ENCODE peak calls at places on chromosomes 7 and 10, in seven cellular contexts. One of them, this sample, is unnamed.
A peak's percentile ranks its signal among the peaks of the same experiment; 100 is the strongest.

GRCh38 chr7:117143580-117143979 is 179.3 kb downstream of the WNT2 start:
- DNase-seq in mesothelial cell of epicardium: no peak
- DNase-seq in WERI-Rb-1: no peak
- DNase-seq in endothelial cell: no peak
- DNase-seq in HCT116: no peak
- DNase-seq in Panc1: no peak
- DNase-seq in psoas muscle: no peak
- DNase-seq in this sample: no peak

GRCh38 chr7:22123139-22123538 is 177.4 kb upstream of the CDCA7L start:
- DNase-seq in mesothelial cell of epicardium: no peak
- DNase-seq in WERI-Rb-1: no peak
- DNase-seq in endothelial cell: no peak
- DNase-seq in HCT116: no peak
- DNase-seq in Panc1: no peak
- DNase-seq in psoas muscle: no peak
- DNase-seq in this sample: no peak

GRCh38 chr7:98293265-98293664 is 11.8 kb downstream of the BRI3 start:
- DNase-seq in mesothelial cell of epicardium: no peak
- DNase-seq in WERI-Rb-1: no peak
- DNase-seq in endothelial cell: no peak
- DNase-seq in HCT116: no peak
- DNase-seq in Panc1: no peak
- DNase-seq in psoas muscle: no peak
- DNase-seq in this sample: no peak

GRCh38 chr10:27413387-27413786 is 90.7 kb upstream of the RAB18 start:
- DNase-seq in mesothelial cell of epicardium: no peak
- DNase-seq in WERI-Rb-1: no peak
- DNase-seq in endothelial cell: no peak
- DNase-seq in HCT116: no peak
- DNase-seq in Panc1: no peak
- DNase-seq in psoas muscle: no peak
- DNase-seq in this sample: no peak

GRCh38 chr10:117960345-117960744 is 86.4 kb downstream of the RAB11FIP2 start:
- DNase-seq in mesothelial cell of epicardium: no peak
- DNase-seq in WERI-Rb-1: no peak
- DNase-seq in endothelial cell: no peak
- DNase-seq in HCT116: no peak
- DNase-seq in Panc1: no peak
- DNase-seq in psoas muscle: no peak
- DNase-seq in this sample: no peak

GRCh38 chr7:69123003-69123402 is 475.3 kb upstream of the AUTS2 start:
- DNase-seq in mesothelial cell of epicardium: no peak
- DNase-seq in WERI-Rb-1: peak; percentile 42
- DNase-seq in endothelial cell: no peak
- DNase-seq in HCT116: no peak
- DNase-seq in Panc1: no peak
- DNase-seq in psoas muscle: no peak
- DNase-seq in this sample: no peak

GRCh38 chr10:103445767-103446567 is 6.2 kb downstream of the CALHM2 start:
- DNase-seq in mesothelial cell of epicardium: no peak
- DNase-seq in WERI-Rb-1: no peak
- DNase-seq in endothelial cell: no peak
- DNase-seq in HCT116: no peak
- DNase-seq in Panc1: no peak
- DNase-seq in psoas muscle: peak; percentile 91
- DNase-seq in this sample: no peak

GRCh38 chr10:124688889-124689670 is 55.1 kb downstream of the FAM53B start:
- DNase-seq in mesothelial cell of epicardium: no peak
- DNase-seq in WERI-Rb-1: no peak
- DNase-seq in endothelial cell: no peak
- DNase-seq in HCT116: no peak
- DNase-seq in Panc1: no peak
- DNase-seq in psoas muscle: peak; percentile 77
- DNase-seq in this sample: peak; percentile 85

GRCh38 chr7:30594540-30595460 is at the start of gene GARS1:
- DNase-seq in mesothelial cell of epicardium: peak; percentile 84
- DNase-seq in WERI-Rb-1: peak; percentile 89
- DNase-seq in endothelial cell: peak; percentile 87
- DNase-seq in HCT116: peak; percentile 86
- DNase-seq in Panc1: peak; percentile 69
- DNase-seq in psoas muscle: peak; percentile 94
- DNase-seq in this sample: peak; percentile 92

DNA sequence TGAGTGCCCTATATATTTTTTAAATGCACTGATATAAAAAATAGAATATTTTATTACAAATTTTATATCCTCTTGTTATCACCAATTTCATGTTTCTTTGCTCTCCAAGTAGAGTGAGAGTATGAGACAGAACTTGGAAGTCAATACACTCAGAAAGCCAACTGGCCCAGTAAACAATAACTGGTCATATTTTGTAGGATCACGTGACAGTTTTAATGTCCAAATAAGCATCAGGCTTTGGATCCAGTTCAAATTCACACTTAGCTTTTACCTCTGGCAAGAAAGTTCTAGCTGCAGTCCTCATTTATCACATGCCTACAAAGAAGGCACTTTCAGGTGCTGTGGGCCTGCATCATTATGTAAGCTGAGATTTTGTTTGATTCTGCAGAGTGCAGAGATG is 21.6 kb upstream of the TPK1 start:
- DNase-seq in mesothelial cell of epicardium: no peak
- DNase-seq in WERI-Rb-1: no peak
- DNase-seq in endothelial cell: no peak
- DNase-seq in HCT116: no peak
- DNase-seq in Panc1: no peak
- DNase-seq in psoas muscle: no peak
- DNase-seq in this sample: no peak
- TF ChIP-seq CTCF in mesothelial cell of epicardium: no peak
- TF ChIP-seq CTCF in WERI-Rb-1: no peak
- TF ChIP-seq CTCF in endothelial cell: no peak
- TF ChIP-seq CTCF in HCT116: no peak
- TF ChIP-seq CTCF in Panc1: no peak
- TF ChIP-seq CTCF in psoas muscle: no peak
- TF ChIP-seq CTCF in this sample: no peak

GRCh38 chr7:140223515-140224221 is 46.9 kb upstream of the KDM7A start:
- DNase-seq in mesothelial cell of epicardium: no peak
- DNase-seq in WERI-Rb-1: no peak
- DNase-seq in endothelial cell: no peak
- DNase-seq in HCT116: no peak
- DNase-seq in Panc1: no peak
- DNase-seq in psoas muscle: no peak
- DNase-seq in this sample: no peak
- TF ChIP-seq CTCF in mesothelial cell of epicardium: no peak
- TF ChIP-seq CTCF in WERI-Rb-1: no peak
- TF ChIP-seq CTCF in endothelial cell: no peak
- TF ChIP-seq CTCF in HCT116: no peak
- TF ChIP-seq CTCF in Panc1: no peak
- TF ChIP-seq CTCF in psoas muscle: no peak
- TF ChIP-seq CTCF in this sample: no peak

DNA sequence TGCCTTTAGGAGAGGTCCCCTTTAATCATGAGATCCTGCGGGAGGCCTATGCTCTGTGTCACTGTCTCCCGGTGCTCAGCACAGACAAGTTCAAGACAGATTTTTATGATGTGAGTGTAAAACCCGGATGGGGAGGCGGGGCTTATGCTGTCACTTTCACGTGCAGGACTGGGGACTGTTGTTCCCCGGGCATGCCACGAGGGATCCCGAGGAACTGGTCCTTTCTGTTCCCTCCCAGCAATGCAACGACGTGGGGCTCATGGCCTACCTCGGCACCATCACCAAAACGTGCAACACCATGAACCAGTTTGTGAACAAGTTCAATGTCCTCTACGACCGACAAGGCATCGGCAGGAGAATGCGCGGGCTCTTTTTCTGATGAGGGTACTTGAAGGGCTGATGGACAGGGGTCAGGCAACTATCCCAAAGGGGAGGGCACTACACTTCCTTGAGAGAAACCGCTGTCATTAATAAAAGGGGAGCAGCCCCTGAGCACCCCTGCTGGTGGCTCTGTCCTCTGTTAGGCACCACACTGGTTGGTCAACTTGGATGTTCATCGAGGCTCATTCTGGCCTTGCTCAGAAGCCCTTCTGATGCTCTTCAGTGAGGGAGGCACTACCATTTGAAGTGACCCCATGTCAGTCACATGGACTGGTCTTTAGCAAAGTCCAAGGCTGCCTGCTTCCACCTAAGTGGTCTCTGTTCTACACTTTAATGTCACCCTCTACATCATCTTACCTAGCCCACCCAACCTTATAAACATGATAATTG is 2.8 kb downstream of the COPS6 start:
- DNase-seq in mesothelial cell of epicardium: no peak
- DNase-seq in WERI-Rb-1: peak; percentile 43
- DNase-seq in endothelial cell: no peak
- DNase-seq in HCT116: no peak
- DNase-seq in Panc1: no peak
- DNase-seq in psoas muscle: no peak
- DNase-seq in this sample: no peak
- TF ChIP-seq CTCF in mesothelial cell of epicardium: no peak
- TF ChIP-seq CTCF in WERI-Rb-1: peak; percentile 23
- TF ChIP-seq CTCF in endothelial cell: no peak
- TF ChIP-seq CTCF in HCT116: no peak
- TF ChIP-seq CTCF in Panc1: no peak
- TF ChIP-seq CTCF in psoas muscle: no peak
- TF ChIP-seq CTCF in this sample: no peak

GRCh38 chr7:90755041-90755440 is 158.9 kb downstream of the CDK14 start:
- DNase-seq in mesothelial cell of epicardium: no peak
- DNase-seq in WERI-Rb-1: no peak
- DNase-seq in endothelial cell: no peak
- DNase-seq in HCT116: no peak
- DNase-seq in Panc1: no peak
- DNase-seq in psoas muscle: no peak
- DNase-seq in this sample: no peak
- TF ChIP-seq CTCF in mesothelial cell of epicardium: no peak
- TF ChIP-seq CTCF in WERI-Rb-1: no peak
- TF ChIP-seq CTCF in endothelial cell: no peak
- TF ChIP-seq CTCF in HCT116: no peak
- TF ChIP-seq CTCF in Panc1: no peak
- TF ChIP-seq CTCF in psoas muscle: no peak
- TF ChIP-seq CTCF in this sample: no peak

GRCh38 chr7:158495256-158495655 is 92.4 kb downstream of the PTPRN2 start:
- DNase-seq in mesothelial cell of epicardium: no peak
- DNase-seq in WERI-Rb-1: no peak
- DNase-seq in endothelial cell: no peak
- DNase-seq in HCT116: no peak
- DNase-seq in Panc1: no peak
- DNase-seq in psoas muscle: no peak
- DNase-seq in this sample: no peak

GRCh38 chr7:158492372-158492771 is 95.3 kb downstream of the PTPRN2 start:
- DNase-seq in mesothelial cell of epicardium: no peak
- DNase-seq in WERI-Rb-1: no peak
- DNase-seq in endothelial cell: no peak
- DNase-seq in HCT116: no peak
- DNase-seq in Panc1: no peak
- DNase-seq in psoas muscle: no peak
- DNase-seq in this sample: no peak

GRCh38 chr7:158494643-158495042 is 93.0 kb downstream of the PTPRN2 start:
- DNase-seq in mesothelial cell of epicardium: no peak
- DNase-seq in WERI-Rb-1: no peak
- DNase-seq in endothelial cell: no peak
- DNase-seq in HCT116: no peak
- DNase-seq in Panc1: no peak
- DNase-seq in psoas muscle: no peak
- DNase-seq in this sample: no peak

GRCh38 chr7:158495780-158496179 is 91.8 kb downstream of the PTPRN2 start:
- DNase-seq in mesothelial cell of epicardium: no peak
- DNase-seq in WERI-Rb-1: peak; percentile 56
- DNase-seq in endothelial cell: no peak
- DNase-seq in HCT116: peak; percentile 8
- DNase-seq in Panc1: no peak
- DNase-seq in psoas muscle: no peak
- DNase-seq in this sample: peak; percentile 63

GRCh38 chr7:158494162-158494586 is 93.4 kb downstream of the PTPRN2 start:
- DNase-seq in mesothelial cell of epicardium: no peak
- DNase-seq in WERI-Rb-1: no peak
- DNase-seq in endothelial cell: no peak
- DNase-seq in HCT116: no peak
- DNase-seq in Panc1: no peak
- DNase-seq in psoas muscle: no peak
- DNase-seq in this sample: peak; percentile 55
- TF ChIP-seq CTCF in mesothelial cell of epicardium: no peak
- TF ChIP-seq CTCF in WERI-Rb-1: no peak
- TF ChIP-seq CTCF in endothelial cell: no peak
- TF ChIP-seq CTCF in HCT116: no peak
- TF ChIP-seq CTCF in Panc1: no peak
- TF ChIP-seq CTCF in psoas muscle: no peak
- TF ChIP-seq CTCF in this sample: peak; percentile 24

GRCh38 chr10:13352519-13352918 is 4.4 kb upstream of the SEPHS1 start:
- DNase-seq in mesothelial cell of epicardium: no peak
- DNase-seq in WERI-Rb-1: no peak
- DNase-seq in endothelial cell: peak; percentile 28
- DNase-seq in HCT116: no peak
- DNase-seq in Panc1: no peak
- DNase-seq in psoas muscle: no peak
- DNase-seq in this sample: peak; percentile 75
- TF ChIP-seq CTCF in mesothelial cell of epicardium: no peak
- TF ChIP-seq CTCF in WERI-Rb-1: no peak
- TF ChIP-seq CTCF in endothelial cell: no peak
- TF ChIP-seq CTCF in HCT116: peak; percentile 11
- TF ChIP-seq CTCF in Panc1: no peak
- TF ChIP-seq CTCF in psoas muscle: no peak
- TF ChIP-seq CTCF in this sample: peak; percentile 70

This sample was measured in GM13976.